ENCODE peak calls at places on chromosomes 12 and 14, in ten cellular contexts. U is GM10248; L is NCI-H1092 treated with DMSO at 0.1 percent for 48 hours; Z is left kidney; E is activated naive CD8-positive, alpha-beta T cell treated with anti-CD3 and anti-CD28 coated beads, Interleukin-2, amount 50 U/mL, for 24 hours; D is AG09319; V is smooth muscle cell of the brain vasculature; W is ureter; P is iPS DF 6.9; K is neural crest cell. C is an unnamed sample.

GRCh38 chr12:53989227-53990113 is 4.5 kb downstream of the HOXC10 start:
- DNase-seq in V (no peak), P (no peak), K (no peak), U (peak), E (no peak), L (peak), Z (peak), D (peak), W (no peak), C (peak)

GRCh38 chr14:18688346-18688745 is 87.4 kb downstream of the OR11H12 start:
- DNase-seq in L (no peak), K (no peak), Z (no peak), V (no peak), D (no peak), E (no peak), W (no peak), U (no peak), P (no peak), C (no peak)

GRCh38 chr14:68667313-68667791 is 125.5 kb downstream of the ZFP36L1 start:
- DNase-seq in K (no peak), V (no peak), Z (no peak), D (no peak), U (no peak), E (no peak), L (no peak), W (no peak), P (no peak), C (peak)

GRCh38 chr14:77339407-77339806 is 18.6 kb downstream of the GSTZ1 start:
- DNase-seq in K (no peak), W (no peak), P (no peak), Z (no peak), D (peak), U (no peak), L (no peak), V (no peak), E (no peak), C (peak)

GRCh38 chr12:29566441-29566840 is 69.0 kb upstream of the OVCH1 start:
- DNase-seq in E (no peak), K (no peak), L (no peak), P (no peak), V (peak), W (no peak), U (no peak), D (no peak), Z (no peak), C (no peak)

GRCh38 chr14:51396222-51396815 is 156.3 kb downstream of the TMX1 start:
- DNase-seq in Z (peak), V (peak), E (no peak), L (no peak), D (peak), W (no peak), U (no peak), K (no peak), P (no peak), C (peak)

GRCh38 chr12:1013618-1014489 is 22.8 kb downstream of the ERC1 start:
- DNase-seq in Z (no peak), U (no peak), D (no peak), V (peak), P (no peak), W (no peak), K (no peak), L (no peak), E (no peak), C (peak)

GRCh38 chr14:53956427-53957201 is at the start of gene BMP4:
- DNase-seq in V (no peak), D (no peak), K (no peak), Z (peak), P (no peak), W (peak), E (peak), U (peak), L (no peak), C (peak)

GRCh38 chr12:104115587-104115975 is 22.4 kb downstream of the NFYB start:
- DNase-seq in V (no peak), U (no peak), W (no peak), Z (no peak), P (no peak), D (no peak), E (no peak), K (no peak), L (no peak), C (peak)

GRCh38 chr14:68271996-68272395 is 452.4 kb downstream of the RAD51B start:
- DNase-seq in P (no peak), W (no peak), K (no peak), L (no peak), D (no peak), U (no peak), Z (no peak), V (no peak), E (no peak), C (no peak)

GRCh38 chr12:91804533-91804932 is 341.1 kb downstream of the BTG1 start:
- DNase-seq in K (no peak), U (no peak), P (no peak), Z (no peak), V (no peak), E (no peak), D (no peak), L (no peak), W (no peak), C (peak)

GRCh38 chr14:92603309-92604257 is 90.0 kb downstream of the RIN3 start:
- DNase-seq in E (no peak), Z (peak), L (peak), P (no peak), K (no peak), U (no peak), D (no peak), W (peak), V (no peak), C (no peak)

GRCh38 chr14:71668186-71668912 is 263.9 kb upstream of the RGS6 start:
- DNase-seq in U (no peak), P (no peak), L (no peak), D (no peak), W (no peak), V (no peak), Z (no peak), E (no peak), K (no peak), C (no peak)